ENCODE peak calls at places on chromosomes 6 and 20, in eight cellular contexts. H is adrenal gland; N is hepatocyte; C is CD8-positive, alpha-beta memory T cell; R is upper lobe of left lung; X is aorta; O is Panc1; Y is lung. P is an unnamed sample.

GRCh38 chr6:91879346-91879995 is 1292.6 kb upstream of the MAP3K7 start:
- DNase-seq in C (no peak), Y (no peak), H (no peak), X (no peak), R (no peak), N (no peak), O (no peak), P (no peak)

GRCh38 chr20:5950271-5951031 is at the start of the genes MCM8 and TRMT6:
- DNase-seq in R (peak), O (peak), X (peak), H (peak), C (peak), Y (peak), N (peak), P (peak)

GRCh38 chr6:31900917-31901414 is 920 bp downstream of the ZBTB12 start:
- DNase-seq in R (no peak), C (no peak), Y (no peak), H (peak), N (no peak), X (peak), O (no peak), P (no peak)

GRCh38 chr6:111938710-111939109 is 65.5 kb upstream of the FYN start:
- DNase-seq in X (no peak), R (no peak), H (no peak), C (no peak), O (no peak), Y (no peak), N (no peak), P (no peak)

GRCh38 chr20:44448753-44449546 is 26.7 kb upstream of the TTPAL start:
- DNase-seq in H (peak), N (no peak), R (no peak), C (no peak), Y (no peak), O (no peak), X (no peak), P (no peak)

GRCh38 chr6:31559958-31560696 is 12.0 kb upstream of the LTA start:
- DNase-seq in R (no peak), N (peak), H (peak), X (peak), O (no peak), Y (peak), C (no peak), P (no peak)

GRCh38 chr6:1232578-1232977 is 79.3 kb upstream of the FOXQ1 start:
- DNase-seq in H (no peak), C (no peak), N (no peak), O (no peak), Y (peak), X (no peak), R (no peak), P (no peak)

GRCh38 chr6:35018746-35019145 is 122.4 kb downstream of the TCP11 start:
- DNase-seq in N (no peak), R (no peak), H (no peak), X (no peak), Y (no peak), O (no peak), C (no peak), P (no peak)

GRCh38 chr6:15792842-15793241 is 130.0 kb upstream of the DTNBP1 start:
- DNase-seq in H (no peak), X (no peak), C (no peak), Y (no peak), O (no peak), N (no peak), R (no peak), P (no peak)

GRCh38 chr6:126117251-126117650 is 130.9 kb downstream of the TRMT11 start:
- DNase-seq in C (no peak), R (no peak), X (no peak), H (no peak), Y (no peak), O (no peak), N (no peak), P (no peak)

GRCh38 chr6:85464722-85465150 is 14.9 kb downstream of the NT5E start:
- DNase-seq in Y (no peak), R (no peak), C (no peak), N (no peak), H (peak), O (peak), X (peak), P (no peak)

GRCh38 chr6:141758430-141758829 is 374.3 kb upstream of the GJE1 start:
- DNase-seq in X (no peak), Y (no peak), C (no peak), N (no peak), H (no peak), R (no peak), O (no peak), P (no peak)

GRCh38 chr6:40344566-40345185 is 242.5 kb downstream of the LRFN2 start:
- DNase-seq in R (peak), X (no peak), C (no peak), Y (no peak), N (no peak), O (no peak), H (no peak), P (no peak)

GRCh38 chr6:140779341-140779740 is 1353.4 kb upstream of the GJE1 start:
- DNase-seq in O (no peak), N (no peak), Y (no peak), H (no peak), C (no peak), R (no peak), X (no peak), P (no peak)

GRCh38 chr6:31734703-31735500 is 1.4 kb downstream of the CLIC1 start:
- DNase-seq in H (peak), C (peak), R (no peak), Y (peak), N (peak), O (no peak), X (peak), P (peak)

GRCh38 chr6:163825033-163825432 is 410.5 kb downstream of the QKI start:
- DNase-seq in R (no peak), Y (no peak), H (no peak), X (no peak), O (no peak), N (no peak), C (no peak), P (no peak)

GRCh38 chr6:154606457-154606856 is 96.0 kb upstream of the CNKSR3 start:
- DNase-seq in X (no peak), C (peak), O (no peak), H (no peak), Y (no peak), N (no peak), R (no peak), P (peak)

GRCh38 chr6:132359891-132360290 is 41.4 kb downstream of the MOXD1 start:
- DNase-seq in O (no peak), R (no peak), Y (no peak), N (no peak), C (no peak), X (no peak), H (no peak), P (no peak)

GRCh38 chr6:129162605-129163004 is 279.7 kb downstream of the LAMA2 start:
- DNase-seq in H (no peak), Y (no peak), C (no peak), N (no peak), X (no peak), O (no peak), R (no peak), P (no peak)

GRCh38 chr6:142728910-142729481 is 216.0 kb downstream of the HIVEP2 start:
- DNase-seq in H (no peak), N (peak), O (no peak), R (no peak), C (no peak), X (no peak), Y (no peak), P (no peak)

GRCh38 chr6:79463721-79464120 is 73.5 kb downstream of the LCA5 start:
- DNase-seq in X (no peak), R (no peak), Y (no peak), H (no peak), C (no peak), N (peak), O (no peak), P (no peak)

GRCh38 chr6:55925292-55925691 is 49.9 kb upstream of the BMP5 start:
- DNase-seq in C (no peak), N (no peak), R (no peak), X (no peak), H (no peak), Y (no peak), O (peak), P (no peak)

GRCh38 chr20:47360207-47360488 is 3.6 kb upstream of the ZMYND8 start:
- DNase-seq in O (no peak), R (no peak), Y (peak), X (no peak), C (no peak), N (peak), H (peak), P (no peak)

GRCh38 chr20:48523191-48523757 is 304.5 kb downstream of the PREX1 start:
- DNase-seq in R (no peak), X (no peak), C (no peak), N (peak), Y (no peak), H (peak), O (peak), P (no peak)

GRCh38 chr20:44357555-44358130 is 2.1 kb downstream of the HNF4A start:
- DNase-seq in Y (no peak), N (no peak), C (no peak), R (no peak), X (no peak), H (no peak), O (no peak), P (no peak)

GRCh38 chr6:77010931-77011542 is 452.3 kb downstream of the HTR1B start:
- DNase-seq in R (peak), X (no peak), H (no peak), O (no peak), C (no peak), Y (no peak), N (no peak), P (no peak)

GRCh38 chr6:156889469-156889868 is 112.3 kb downstream of the ARID1B start:
- DNase-seq in Y (no peak), H (no peak), X (no peak), N (no peak), C (no peak), R (no peak), O (no peak), P (no peak)

GRCh38 chr6:30752164-30752927 is 8.0 kb upstream of the IER3 start:
- DNase-seq in H (peak), R (peak), N (peak), X (peak), C (no peak), O (peak), Y (peak), P (no peak)

GRCh38 chr20:46894971-46895905 is 595 bp downstream of the EYA2 start:
- DNase-seq in X (peak), C (no peak), Y (no peak), R (no peak), N (peak), H (no peak), O (no peak), P (no peak)

GRCh38 chr20:14925286-14925685 is 587.9 kb upstream of the FLRT3 start:
- DNase-seq in X (no peak), O (no peak), Y (no peak), R (no peak), N (no peak), H (no peak), C (no peak), P (no peak)

GRCh38 chr6:169073311-169073710 is 180.3 kb downstream of the THBS2 start:
- DNase-seq in C (no peak), N (no peak), O (no peak), R (no peak), H (no peak), X (no peak), Y (no peak), P (no peak)

GRCh38 chr6:169072127-169073042 is 181.3 kb downstream of the THBS2 start:
- DNase-seq in X (no peak), R (no peak), Y (no peak), H (peak), C (no peak), N (no peak), O (no peak), P (no peak)

GRCh38 chr6:169075211-169075621 is 178.4 kb downstream of the THBS2 start:
- DNase-seq in C (no peak), Y (peak), H (no peak), O (no peak), R (no peak), X (peak), N (peak), P (no peak)

GRCh38 chr6:169076240-169076639 is 177.4 kb downstream of the THBS2 start:
- DNase-seq in Y (no peak), X (no peak), H (no peak), N (no peak), R (no peak), C (no peak), O (no peak), P (no peak)

DNA sequence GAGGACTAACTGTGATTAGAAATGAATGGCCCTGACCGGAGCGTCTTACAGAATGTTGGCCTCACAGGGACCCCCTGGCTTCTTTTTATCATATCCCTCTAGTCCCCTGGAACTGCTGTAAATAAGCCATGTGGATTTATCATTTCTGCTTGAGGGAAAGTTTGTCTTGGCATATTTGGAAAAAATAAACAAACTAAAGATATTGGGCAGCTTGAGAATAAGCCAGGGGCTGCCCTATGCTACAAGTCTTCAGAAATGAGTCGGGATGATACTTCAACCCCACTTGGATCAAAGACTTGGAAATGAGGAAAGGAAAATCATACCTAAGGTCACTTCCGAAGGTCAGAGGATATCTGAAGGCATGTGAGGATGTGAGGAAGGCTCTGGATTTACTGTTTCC is 179.1 kb downstream of the THBS2 start:
- DNase-seq in O (no peak), H (no peak), X (no peak), N (no peak), R (no peak), Y (no peak), C (no peak), P (no peak)
- H3K27ac ChIP-seq in O (no peak), H (no peak), X (no peak), N (peak), R (no peak), Y (no peak), C (no peak), P (no peak)

DNA sequence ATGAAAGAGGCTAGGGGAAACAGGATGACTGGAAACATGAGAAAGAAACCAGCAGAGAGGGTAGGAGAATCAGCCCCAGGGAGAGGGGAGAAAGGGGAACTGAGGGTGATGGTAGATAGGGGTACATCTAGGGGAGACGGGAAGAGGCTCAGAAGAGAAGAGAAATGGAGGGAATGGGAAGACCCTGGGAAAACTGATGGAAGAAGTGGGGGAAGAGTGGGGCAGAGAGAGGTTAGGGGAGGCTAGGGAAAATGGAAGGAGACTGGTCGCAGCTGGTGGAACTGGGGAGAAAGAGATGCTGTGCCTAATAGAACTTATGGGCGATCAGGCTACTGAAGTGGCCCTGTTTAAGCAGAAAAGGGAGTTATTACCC is 548 bp downstream of the PROCR start:
- DNase-seq in H (no peak), R (no peak), O (no peak), N (no peak), X (no peak), Y (no peak), C (no peak), P (no peak)
- H3K4me3 ChIP-seq in H (no peak), R (peak), O (peak), N (no peak), X (no peak), Y (peak), C (peak), P (no peak)

GRCh38 chr6:109454483-109455160 is 950 bp downstream of the MICAL1 start:
- DNase-seq in C (peak), R (peak), N (peak), X (peak), O (no peak), Y (peak), H (peak), P (peak)
- H3K27ac ChIP-seq in C (peak), R (peak), N (peak), X (no peak), O (peak), Y (no peak), H (peak), P (peak)

DNA sequence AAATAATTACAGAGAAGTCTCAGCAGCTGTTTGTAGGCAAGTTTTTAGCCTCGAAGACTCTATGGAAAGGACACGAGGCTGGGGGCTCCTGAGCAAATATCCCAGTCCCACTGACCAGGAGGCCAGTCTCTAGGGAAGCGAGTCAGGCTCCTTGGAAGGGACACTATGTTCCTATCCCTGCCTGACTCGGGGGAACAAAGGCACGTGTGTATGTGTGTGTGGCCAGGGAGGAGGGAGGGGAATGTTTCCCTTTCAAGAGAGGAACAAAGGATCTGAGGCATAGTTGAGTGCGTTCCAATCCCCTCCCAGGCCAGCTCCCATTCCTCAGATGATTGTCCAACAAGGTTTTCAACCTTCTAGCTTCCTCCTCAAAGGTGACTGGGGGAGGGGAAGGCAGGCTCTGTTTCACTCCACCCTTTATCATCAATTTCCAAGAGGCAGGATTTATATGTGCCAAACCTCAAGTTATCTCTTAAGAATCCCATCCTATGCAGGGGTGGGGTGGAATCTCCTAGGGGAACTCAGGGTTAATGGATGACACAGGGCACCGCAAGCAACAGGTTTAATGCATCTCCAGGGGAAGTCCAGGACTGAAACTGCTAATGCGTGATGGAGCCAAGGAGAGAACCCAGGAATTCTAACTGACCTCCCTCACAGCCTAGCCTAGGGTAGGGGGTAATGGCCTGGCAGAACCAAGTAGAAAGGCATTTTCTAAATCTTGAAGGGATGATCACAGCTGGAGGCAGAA is 9.9 kb downstream of the BCL2L1 start:
- DNase-seq in X (peak), R (no peak), O (no peak), H (peak), N (peak), C (no peak), Y (peak), P (no peak)
- H3K4me3 ChIP-seq in X (peak), R (peak), O (peak), H (no peak), N (no peak), C (no peak), Y (no peak), P (no peak)

DNA sequence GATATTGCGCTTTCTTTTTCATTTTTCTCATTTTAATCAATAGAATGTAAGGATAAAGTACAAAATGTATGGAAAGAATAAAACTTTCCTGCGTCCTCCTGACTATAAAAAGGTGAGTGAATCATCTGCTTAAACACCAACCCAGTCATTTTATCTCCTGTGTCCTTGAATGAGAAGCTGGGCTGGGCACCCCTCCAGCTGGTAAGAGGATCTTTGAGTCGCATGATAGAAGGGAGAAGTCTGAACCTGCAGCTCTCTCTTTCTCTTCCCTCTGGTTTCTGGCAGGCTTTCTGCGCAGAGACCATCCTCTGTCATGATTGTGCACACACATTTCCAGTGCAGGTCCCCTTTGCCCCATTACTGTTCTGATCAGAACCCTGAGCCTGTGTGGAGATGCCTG is 28.3 kb upstream of the AKIRIN2 start:
- DNase-seq in X (peak), O (no peak), R (no peak), C (no peak), Y (no peak), H (peak), N (peak), P (no peak)
- H3K27ac ChIP-seq in X (no peak), O (no peak), R (no peak), C (no peak), Y (peak), H (peak), N (no peak), P (no peak)

DNA sequence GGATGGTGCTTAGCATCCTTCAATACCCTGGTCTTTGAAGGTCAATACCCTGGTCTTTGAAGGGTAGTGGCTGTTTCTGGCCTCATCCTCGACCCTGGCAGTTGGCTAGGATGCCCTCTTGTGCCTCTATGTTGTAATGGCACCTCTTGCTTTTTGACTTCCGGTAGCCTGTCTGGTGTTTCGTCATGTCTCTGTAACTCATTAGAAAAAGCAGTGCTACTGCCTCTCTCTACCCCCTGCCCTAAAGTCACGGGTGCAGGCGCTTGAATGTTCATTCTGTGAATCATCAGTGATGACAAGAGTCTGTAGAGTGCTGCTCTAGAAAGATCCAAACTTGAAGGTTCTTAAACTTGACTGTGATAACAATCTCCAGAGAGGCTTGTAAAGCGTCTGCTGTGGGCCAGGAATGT is 28.3 kb downstream of the RSPO4 start:
- DNase-seq in O (peak), N (peak), H (peak), C (peak), R (no peak), Y (peak), X (no peak), P (no peak)
- H3K4me3 ChIP-seq in O (no peak), N (no peak), H (no peak), C (no peak), R (no peak), Y (no peak), X (no peak), P (no peak)

DNA sequence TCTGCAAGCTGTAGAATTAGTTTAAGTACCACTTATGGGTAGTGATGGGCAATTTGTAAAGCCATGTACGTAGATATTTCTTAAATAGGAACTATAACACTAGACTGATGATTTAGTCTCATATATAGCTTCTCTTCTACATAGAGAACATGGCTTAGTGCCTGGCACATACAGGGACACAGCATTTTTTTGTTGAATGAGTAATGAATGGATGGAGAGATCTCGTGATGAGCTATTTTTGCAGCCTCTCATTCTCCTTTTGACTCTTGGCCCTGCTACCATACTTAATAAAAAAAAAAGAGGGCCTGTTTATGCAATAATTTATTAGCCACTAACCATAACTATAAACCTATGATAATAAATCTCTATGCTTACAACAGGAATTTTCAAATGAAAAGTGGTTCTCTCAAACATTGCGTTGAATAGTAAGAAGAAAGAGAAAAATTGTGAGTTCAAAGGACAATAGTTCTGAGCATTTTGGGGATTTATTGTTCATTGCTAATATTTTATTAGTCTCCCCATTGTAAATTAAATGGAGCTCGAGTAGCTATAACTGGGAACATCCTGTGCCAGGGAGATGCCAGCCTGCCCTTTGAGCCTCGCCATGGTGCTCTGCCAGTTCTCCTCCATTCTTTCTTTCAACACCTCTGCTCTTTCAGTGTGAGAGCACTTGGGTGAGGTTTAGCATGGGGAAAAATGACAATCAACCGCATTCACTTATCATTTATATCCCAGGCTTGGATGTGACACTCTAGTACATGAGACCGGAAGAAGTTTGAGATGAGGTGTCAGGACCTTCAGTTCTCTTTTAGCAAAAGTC is 14.7 kb upstream of the RCAN2 start:
- DNase-seq in X (no peak), H (no peak), O (no peak), R (no peak), N (no peak), C (no peak), Y (no peak), P (no peak)
- H3K27ac ChIP-seq in X (no peak), H (no peak), O (no peak), R (no peak), N (no peak), C (no peak), Y (peak), P (no peak)

P was measured in effector memory CD4-positive, alpha-beta T cell.